ENCODE peak calls at places on chromosomes 12 and 14, in nine cellular contexts. S, C, U, T, G, Y, R, D and P are unnamed samples.

GRCh38 chr14:44778562-44778961 is 183.2 kb downstream of the KLHL28 start:
- DNase-seq in C (peak; percentile 87), S (no peak), D (no peak), G (peak; percentile 45), R (no peak), U (peak; percentile 3), T (peak; percentile 93), Y (peak; percentile 45), P (peak; percentile 21)

GRCh38 chr12:109444263-109444662 is 32.8 kb downstream of the KCTD10 start:
- DNase-seq in C (no peak), Y (no peak), G (no peak), T (no peak), D (no peak), U (no peak), S (no peak), R (no peak), P (peak; percentile 31)

GRCh38 chr12:47437570-47437969 is 268.3 kb downstream of the RPAP3 start:
- DNase-seq in T (no peak), G (no peak), U (no peak), Y (no peak), R (no peak), S (no peak), C (no peak), D (no peak), P (no peak)

GRCh38 chr12:6052940-6053329 is 71.5 kb downstream of the VWF start:
- DNase-seq in Y (peak; percentile 61), R (no peak), G (peak; percentile 38), U (no peak), C (peak; percentile 76), S (no peak), D (no peak), T (no peak), P (peak; percentile 59)

GRCh38 chr12:116172224-116172849 is 105.2 kb downstream of the MED13L start:
- DNase-seq in R (no peak), C (no peak), Y (peak; percentile 29), U (no peak), G (no peak), D (no peak), T (peak; percentile 17), S (no peak), P (no peak)

GRCh38 chr14:85332401-85332800 is 197.5 kb upstream of the FLRT2 start:
- DNase-seq in C (no peak), T (no peak), G (no peak), S (no peak), Y (no peak), R (no peak), U (peak; percentile 37), D (no peak), P (no peak)

GRCh38 chr12:4156317-4156716 is 117.2 kb upstream of the CCND2 start:
- DNase-seq in D (no peak), T (no peak), R (no peak), S (no peak), C (no peak), G (no peak), Y (no peak), U (no peak), P (no peak)

GRCh38 chr12:6199531-6200265 is 502 bp upstream of the CD9 start:
- DNase-seq in Y (no peak), D (no peak), G (no peak), S (no peak), U (no peak), C (peak; percentile 50), T (no peak), R (no peak), P (peak; percentile 53)

GRCh38 chr12:106145539-106146447 is 7.0 kb upstream of the NUAK1 start:
- DNase-seq in C (no peak), G (no peak), Y (no peak), R (no peak), D (peak; percentile 56), U (no peak), S (peak; percentile 39), T (peak; percentile 67), P (peak; percentile 53)

DNA sequence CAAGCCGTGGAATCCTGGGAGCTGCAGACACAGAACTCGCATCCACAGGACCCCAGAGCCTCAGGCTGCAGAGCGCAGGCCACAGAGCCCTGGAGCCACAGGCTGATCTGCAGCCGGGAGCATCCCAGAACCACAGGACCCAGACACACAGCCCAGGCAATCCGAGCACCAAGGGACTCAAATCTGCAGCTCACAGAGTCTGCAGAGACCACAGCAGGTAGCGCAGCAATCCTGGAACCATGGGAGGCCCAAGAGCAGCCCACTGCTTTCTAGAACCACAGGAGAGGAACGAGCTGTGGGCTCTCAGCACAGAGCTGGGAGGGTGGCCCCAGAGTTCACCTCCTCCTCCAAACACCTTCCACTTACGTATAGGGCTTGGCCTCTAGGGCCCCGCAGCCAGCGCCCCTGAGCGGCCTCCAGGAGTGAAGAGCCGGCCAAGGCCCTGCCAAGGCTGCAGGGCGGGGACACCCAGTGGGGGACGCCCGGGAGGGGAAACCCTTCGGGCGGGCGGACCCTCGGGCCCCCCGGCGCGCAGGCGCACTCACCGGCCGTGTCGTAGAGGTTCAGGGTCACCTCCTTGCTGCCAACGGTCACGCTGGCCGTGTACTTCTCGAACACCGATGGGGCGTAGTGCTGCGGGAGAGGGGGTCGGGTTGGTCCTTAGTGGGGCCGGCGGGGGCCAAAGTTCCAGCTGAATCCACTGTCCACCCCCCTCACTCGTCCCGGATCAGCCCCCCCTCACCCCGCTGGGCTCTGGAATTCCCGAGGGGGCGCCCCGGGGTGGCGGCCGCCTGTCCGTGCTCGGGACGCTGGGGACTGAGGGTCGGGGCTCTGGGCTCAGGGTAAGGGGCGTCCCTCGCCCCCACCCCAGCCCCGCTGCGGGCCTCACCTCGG is 634 bp downstream of the RHOF start:
- DNase-seq in G (no peak), U (no peak), T (no peak), Y (no peak), C (no peak), S (peak; percentile 68), D (peak; percentile 54), R (peak; percentile 61), P (no peak)
- H3K4me3 ChIP-seq in G (peak overlapping the region; percentile 49), U (no peak overlapping the region), T (peak overlapping the region; percentile 54), Y (peak overlapping the region; percentile 73), C (peak overlapping the region; percentile 64), S (peak overlapping the region; percentile 56), D (peak overlapping the region; percentile 75), R (peak overlapping the region; percentile 67), P (peak overlapping the region; percentile 60)

DNA sequence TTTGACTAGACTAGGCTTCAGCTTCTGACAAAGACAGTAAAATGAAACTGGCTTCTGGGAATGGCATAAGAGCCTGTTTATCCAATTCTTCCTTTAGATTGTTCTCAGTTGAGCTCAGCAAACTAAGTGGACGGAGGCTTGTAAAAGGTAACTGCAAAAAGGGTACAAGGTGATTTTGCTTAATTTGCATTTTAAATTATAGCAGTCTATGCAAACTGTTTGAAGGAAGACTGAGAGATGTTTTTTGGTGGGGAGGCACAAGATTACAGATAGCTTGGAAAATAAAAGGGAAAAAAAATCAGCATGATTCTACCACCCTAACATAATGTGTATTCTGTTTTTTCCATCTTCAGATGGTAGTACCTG is 5.0 kb downstream of the SUSD6 start:
- DNase-seq in Y (no peak), S (no peak), U (no peak), C (no peak), T (no peak), D (no peak), R (no peak), G (no peak), P (no peak)
- H3K4me3 ChIP-seq in Y (peak overlapping the region; percentile 68), S (peak overlapping the region; percentile 36), U (no peak overlapping the region), C (no peak overlapping the region), T (peak overlapping the region; percentile 96), D (peak overlapping the region; percentile 49), R (peak overlapping the region; percentile 59), G (peak overlapping the region; percentile 7), P (peak overlapping the region; percentile 45)

GRCh38 chr14:54570047-54570446 is 3.1 kb downstream of the SAMD4A start:
- DNase-seq in S (no peak), C (no peak), T (no peak), U (no peak), G (no peak), Y (no peak), R (no peak), D (no peak), P (no peak)
- H3K4me3 ChIP-seq in S (peak overlapping the region; percentile 81), C (peak overlapping the region; percentile 82), T (no peak overlapping the region), U (peak overlapping the region; percentile 2), G (peak overlapping the region; percentile 1), Y (peak overlapping the region; percentile 92), R (no peak overlapping the region), D (peak overlapping the region; percentile 89), P (peak overlapping the region; percentile 22)

DNA sequence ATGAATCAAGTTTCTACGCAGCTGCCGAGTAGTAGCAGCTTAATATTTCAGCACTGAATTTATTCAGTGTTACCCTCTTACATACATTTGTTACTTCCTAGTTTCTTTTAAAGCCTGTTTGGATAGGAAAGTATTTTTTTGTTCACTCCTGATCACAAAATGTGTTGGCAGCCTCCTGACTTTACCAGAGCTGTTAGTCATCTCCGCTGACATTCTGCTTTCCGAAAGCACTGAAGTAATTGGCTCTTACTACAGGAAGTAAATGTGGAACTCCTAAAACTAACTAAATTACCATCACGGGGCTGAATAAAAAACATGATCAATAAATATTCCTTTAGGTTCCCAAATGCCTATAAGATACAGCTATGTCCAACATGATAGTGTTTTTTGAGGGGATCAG is 225.5 kb downstream of the EPS8 start:
- DNase-seq in Y (peak; percentile 87), U (peak; percentile 56), T (peak; percentile 76), C (peak; percentile 68), G (peak; percentile 19), D (no peak), S (no peak), R (peak; percentile 34), P (peak; percentile 68)
- H3K4me3 ChIP-seq in Y (peak overlapping the region; percentile 51), U (no peak overlapping the region), T (peak overlapping the region; percentile 23), C (peak overlapping the region; percentile 21), G (no peak overlapping the region), D (peak overlapping the region; percentile 38), S (peak overlapping the region; percentile 26), R (peak overlapping the region; percentile 33), P (no peak overlapping the region)

DNA sequence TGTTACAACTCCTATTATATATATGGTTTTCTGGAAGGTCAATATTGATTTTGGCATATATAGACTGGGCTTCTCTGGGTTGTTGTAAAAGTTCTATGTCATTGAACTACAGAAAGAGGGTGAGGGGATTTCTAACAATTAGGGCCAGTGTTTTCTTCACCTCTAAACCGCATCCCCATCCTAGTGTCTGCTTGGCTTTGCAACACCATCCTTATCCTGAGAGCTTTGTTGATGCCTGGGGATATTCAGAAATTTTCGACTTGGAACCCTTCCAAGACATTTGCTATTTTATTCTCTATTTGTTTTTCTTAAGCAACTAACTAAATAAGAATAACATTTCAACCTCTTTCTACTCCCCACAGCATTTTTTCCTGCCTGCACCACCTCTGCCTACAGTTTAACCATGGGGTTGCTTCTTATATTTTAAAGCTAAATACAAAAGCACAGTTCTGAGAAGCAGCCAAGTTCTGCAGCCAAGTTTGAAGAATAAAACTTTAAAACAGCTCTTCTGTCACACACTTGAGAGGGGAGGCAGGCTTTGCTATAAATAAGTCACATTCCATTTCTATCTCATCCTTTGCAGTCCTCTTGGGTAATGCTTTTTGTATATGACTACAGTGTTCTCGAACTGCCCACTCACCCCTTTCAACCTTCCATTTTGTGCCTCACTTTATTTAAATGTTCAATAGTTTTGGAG is 53.5 kb downstream of the RGS6 start:
- DNase-seq in T (peak; percentile 0), U (no peak), D (no peak), S (no peak), C (peak; percentile 1), G (peak; percentile 1), Y (no peak), R (no peak), P (peak; percentile 10)
- H3K4me3 ChIP-seq in T (no peak overlapping the region), U (no peak overlapping the region), D (no peak overlapping the region), S (peak overlapping the region; percentile 2), C (no peak overlapping the region), G (no peak overlapping the region), Y (no peak overlapping the region), R (no peak overlapping the region), P (no peak overlapping the region)